ENCODE peak calls at places on chromosomes 13 and 19, in five cellular contexts. Z is cardiac fibroblast, B is fibroblast of mammary gland, W is Peyer's patch, F is AG04449. U is an unnamed sample.

GRCh38 chr19:39816287-39817048 is 17.5 kb downstream of the DYRK1B start:
- DNase-seq in B (no peak), F (no peak), Z (no peak), W (no peak), U (no peak)

GRCh38 chr13:46303743-46304385 is 83.2 kb downstream of the RUBCNL start:
- DNase-seq in Z (no peak), B (no peak), F (no peak), W (no peak), U (no peak)

GRCh38 chr13:46595136-46595917 is 42.4 kb downstream of the LRCH1 start:
- DNase-seq in Z (peak; percentile 43), B (peak; percentile 55), W (peak; percentile 69), F (no peak), U (peak; percentile 51)

GRCh38 chr13:96816261-96816660 is 178.0 kb downstream of the OXGR1 start:
- DNase-seq in F (no peak), W (no peak), Z (peak; percentile 92), B (peak; percentile 89), U (peak; percentile 66)

GRCh38 chr13:109200556-109200955 is 571.1 kb downstream of the MYO16 start:
- DNase-seq in W (no peak), F (no peak), Z (peak; percentile 35), B (no peak), U (no peak)

GRCh38 chr13:94210826-94211225 is 268.7 kb downstream of the DCT start:
- DNase-seq in W (no peak), B (no peak), Z (no peak), F (no peak), U (peak; percentile 40)

GRCh38 chr19:6274756-6275155 is 5.0 kb downstream of the MLLT1 start:
- DNase-seq in Z (no peak), B (no peak), W (no peak), F (no peak), U (no peak)

GRCh38 chr13:104875008-104875762 is 1660.3 kb downstream of the EFNB2 start:
- DNase-seq in Z (no peak), W (no peak), F (no peak), B (no peak), U (no peak)

GRCh38 chr13:112954488-112955270 is 14.3 kb upstream of the MCF2L start:
- DNase-seq in Z (no peak), B (no peak), F (no peak), W (no peak), U (no peak)

GRCh38 chr13:75763511-75763910 is 127.4 kb downstream of the LMO7 start:
- DNase-seq in W (no peak), F (no peak), Z (no peak), B (no peak), U (no peak)

GRCh38 chr19:54421169-54421516 is 5.9 kb downstream of the TTYH1 start:
- DNase-seq in Z (no peak), B (no peak), W (no peak), F (no peak), U (no peak)

GRCh38 chr19:1978346-1978894 is 37.1 kb downstream of the BTBD2 start:
- DNase-seq in F (no peak), W (no peak), B (no peak), Z (no peak), U (no peak)

GRCh38 chr19:2228157-2229030 is 7.7 kb downstream of the PLEKHJ1 start:
- DNase-seq in Z (no peak), F (no peak), B (no peak), W (peak; percentile 49), U (no peak)

GRCh38 chr13:101942038-101942437 is 459.8 kb downstream of the FGF14 start:
- DNase-seq in F (no peak), W (no peak), Z (peak; percentile 61), B (peak; percentile 63), U (peak; percentile 16)
- TF ChIP-seq CTCF in F (peak; percentile 27), W (no peak), Z (peak; percentile 66), B (peak; percentile 93), U (peak; percentile 23)

DNA sequence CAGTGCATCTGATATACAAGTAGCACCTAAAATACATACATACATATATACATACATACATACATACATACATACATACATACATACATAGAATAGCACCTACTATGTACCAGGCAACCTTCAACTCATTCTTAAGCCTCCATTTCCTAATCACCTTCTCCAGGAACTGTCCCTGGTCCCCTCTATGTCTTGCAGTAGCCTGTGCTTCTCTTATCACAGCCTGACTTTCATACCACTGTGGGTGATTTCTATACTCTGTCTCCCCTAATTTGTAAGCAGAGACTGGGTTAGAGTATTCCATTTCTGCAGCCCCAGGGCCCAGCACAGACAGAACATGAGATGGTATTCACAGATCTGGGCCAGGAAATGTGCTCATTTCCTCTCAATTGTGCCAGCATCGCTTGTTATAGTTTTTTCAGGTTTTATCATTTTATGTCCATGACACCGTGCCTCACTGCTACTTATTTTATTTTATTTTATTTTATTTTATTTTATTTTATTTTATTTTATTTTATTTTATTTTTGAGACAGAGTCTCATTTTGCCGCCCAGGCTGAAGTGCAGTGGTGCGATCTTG is 14.2 kb upstream of the COLGALT1 start:
- DNase-seq in F (no peak), W (no peak), B (no peak), Z (no peak), U (no peak)
- TF ChIP-seq CTCF in F (no peak), W (no peak), B (no peak), Z (no peak), U (no peak)

GRCh38 chr13:69579351-69579750 is 528.3 kb upstream of the ATXN8OS start:
- DNase-seq in F (no peak), Z (no peak), W (no peak), B (no peak), U (no peak)
- TF ChIP-seq CTCF in F (no peak), Z (no peak), W (no peak), B (no peak), U (no peak)

GRCh38 chr19:31314849-31315620 is 34.2 kb downstream of the TSHZ3 start:
- DNase-seq in Z (no peak), W (no peak), F (no peak), B (peak; percentile 45), U (no peak)
- TF ChIP-seq CTCF in Z (peak; percentile 38), W (no peak), F (peak; percentile 19), B (peak; percentile 55), U (peak; percentile 23)

GRCh38 chr19:49118565-49119410 is at the start of gene C19orf73:
- DNase-seq in Z (peak; percentile 94), W (peak; percentile 94), F (peak; percentile 33), B (peak; percentile 87), U (peak; percentile 95)
- TF ChIP-seq CTCF in Z (no peak), W (no peak), F (peak; percentile 6), B (no peak), U (no peak)

GRCh38 chr13:91078093-91078679 is 269.3 kb upstream of the MIR17HG start:
- DNase-seq in W (no peak), F (no peak), Z (peak; percentile 3), B (no peak), U (peak; percentile 25)
- TF ChIP-seq CTCF in W (no peak), F (no peak), Z (no peak), B (peak; percentile 20), U (peak; percentile 40)

GRCh38 chr19:42252365-42253244 is 2.3 kb downstream of the ERF start:
- DNase-seq in F (no peak), W (no peak), B (peak; percentile 71), Z (peak; percentile 66), U (peak; percentile 50)

GRCh38 chr19:42253245-42254082 is 1.5 kb downstream of the ERF start:
- DNase-seq in B (peak; percentile 38), F (no peak), W (peak; percentile 69), Z (no peak), U (peak; percentile 48)

GRCh38 chr19:42255766-42256750 is 1.1 kb upstream of the ERF start:
- DNase-seq in F (no peak), B (peak; percentile 44), Z (peak; percentile 71), W (no peak), U (peak; percentile 78)

GRCh38 chr19:42254850-42255765 is at the start of gene ERF:
- DNase-seq in W (peak; percentile 95), Z (peak; percentile 91), F (no peak), B (peak; percentile 79), U (peak; percentile 92)

DNA sequence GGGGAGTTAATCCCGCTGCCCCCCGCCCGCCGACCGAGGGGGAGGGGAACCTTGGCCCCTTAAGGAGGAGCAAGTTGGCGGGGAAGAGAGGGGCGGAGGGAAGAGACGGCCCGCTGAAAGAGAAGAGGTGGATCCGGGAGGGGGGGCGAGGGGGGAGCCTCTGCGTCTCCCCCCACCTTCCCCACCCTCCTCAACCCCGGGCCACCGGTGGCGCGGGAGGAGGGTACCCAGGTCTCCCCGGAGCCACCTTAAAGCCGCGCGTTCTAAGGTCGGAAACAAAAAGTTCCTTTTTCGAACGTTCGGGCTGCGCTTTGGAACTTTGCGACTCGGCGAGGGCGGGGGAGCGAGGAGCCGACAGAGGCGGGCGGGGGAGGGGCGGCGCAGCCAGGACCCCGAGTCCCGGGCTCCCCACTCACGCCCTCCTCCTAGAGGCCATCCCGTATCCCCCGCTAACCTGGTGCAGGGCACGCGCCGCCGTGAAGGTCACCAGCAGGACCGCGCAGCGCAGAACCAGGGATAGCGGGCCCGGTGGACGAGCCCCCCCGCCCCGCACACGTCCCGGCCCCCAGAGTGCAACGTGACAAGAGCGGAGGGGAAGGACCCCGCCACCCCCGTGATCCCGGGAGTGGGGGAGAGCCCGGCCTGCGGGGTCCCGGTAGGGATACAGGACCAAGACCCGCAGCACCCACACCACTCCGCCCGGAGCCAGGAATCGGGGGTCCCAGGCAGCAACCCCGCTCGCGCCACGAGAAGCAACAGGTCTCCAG is 662 bp downstream of the ERF start:
- DNase-seq in B (peak; percentile 41), F (no peak), Z (peak; percentile 58), W (peak; percentile 91), U (peak; percentile 57)
- TF ChIP-seq CTCF in B (no peak), F (no peak), Z (no peak), W (no peak), U (no peak)

GRCh38 chr13:23697772-23698313 is 127.6 kb downstream of the TNFRSF19 start:
- DNase-seq in W (no peak), F (no peak), B (no peak), Z (no peak), U (no peak)

GRCh38 chr13:23692816-23693215 is 122.6 kb downstream of the TNFRSF19 start:
- DNase-seq in W (no peak), F (no peak), B (no peak), Z (no peak), U (no peak)

GRCh38 chr13:23695196-23695595 is 125.0 kb downstream of the TNFRSF19 start:
- DNase-seq in W (no peak), F (no peak), Z (no peak), B (no peak), U (no peak)

GRCh38 chr13:23696610-23697009 is 126.4 kb downstream of the TNFRSF19 start:
- DNase-seq in Z (no peak), B (no peak), F (no peak), W (no peak), U (no peak)

GRCh38 chr13:23695711-23696512 is 125.7 kb downstream of the TNFRSF19 start:
- DNase-seq in B (no peak), F (no peak), Z (no peak), W (peak; percentile 51), U (no peak)
- TF ChIP-seq CTCF in B (no peak), F (no peak), Z (no peak), W (no peak), U (no peak)

GRCh38 chr19:15159251-15159650 is 41.5 kb downstream of the NOTCH3 start:
- DNase-seq in F (no peak), B (peak; percentile 26), W (no peak), Z (peak; percentile 41), U (peak; percentile 39)

GRCh38 chr19:15166700-15167099 is 34.1 kb downstream of the NOTCH3 start:
- DNase-seq in Z (peak; percentile 37), B (no peak), W (no peak), F (no peak), U (no peak)

GRCh38 chr19:15156391-15156790 is 44.4 kb downstream of the NOTCH3 start:
- DNase-seq in W (no peak), B (no peak), F (no peak), Z (no peak), U (no peak)

GRCh38 chr19:15161028-15161984 is 39.5 kb downstream of the NOTCH3 start:
- DNase-seq in F (no peak), W (no peak), Z (peak; percentile 56), B (peak; percentile 25), U (peak; percentile 36)
- TF ChIP-seq CTCF in F (peak; percentile 22), W (no peak), Z (peak; percentile 56), B (peak; percentile 30), U (peak; percentile 43)

U was measured in fibroblast of pulmonary artery.